ENCODE peak calls at places on chromosomes 4 and X, in ten cellular contexts. X is PC-3; T is breast epithelium; S is HAP-1; M is bronchial epithelial cell; E is heart left ventricle; F is skeletal muscle cell; K is ascending aorta; D is CD4-positive, CD25-positive, alpha-beta regulatory T cell; N is transverse colon. I is an unnamed sample.

GRCh38 chr4:106287353-106287969 is 28.5 kb downstream of the TBCK start:
- DNase-seq in E (no peak), T (no peak), X (peak), N (no peak), M (peak), D (no peak), S (no peak), F (peak), K (no peak), I (no peak)

GRCh38 chr4:184617611-184618196 is 31.5 kb downstream of the CASP3 start:
- DNase-seq in M (no peak), N (peak), K (no peak), S (no peak), X (no peak), D (no peak), T (no peak), F (no peak), E (peak), I (no peak)

GRCh38 chrX:129808829-129809745 is 29.3 kb downstream of the SASH3 start:
- DNase-seq in T (no peak), D (no peak), N (no peak), K (no peak), F (no peak), X (no peak), M (peak), E (no peak), S (no peak), I (no peak)

GRCh38 chr4:33062155-33062554 is 2342.0 kb downstream of the PCDH7 start:
- DNase-seq in E (no peak), X (no peak), K (no peak), T (no peak), N (no peak), F (no peak), D (no peak), S (no peak), M (no peak), I (no peak)

GRCh38 chr4:26083987-26084386 is 170.0 kb downstream of the SMIM20 start:
- DNase-seq in E (no peak), K (no peak), F (peak), X (peak), T (no peak), S (no peak), N (no peak), M (peak), D (no peak), I (peak)

GRCh38 chr4:72496119-72496518 is 72.9 kb downstream of the ADAMTS3 start:
- DNase-seq in M (peak), D (no peak), T (no peak), E (no peak), F (no peak), K (no peak), S (no peak), N (no peak), X (peak), I (no peak)

GRCh38 chrX:40757058-40757457 is 21.7 kb upstream of the MED14 start:
- DNase-seq in D (no peak), F (no peak), M (no peak), S (no peak), E (no peak), X (no peak), T (no peak), K (no peak), N (no peak), I (no peak)

GRCh38 chrX:94831364-94831763 is 1157.4 kb downstream of the FAM133A start:
- DNase-seq in S (peak), E (no peak), T (no peak), F (no peak), N (no peak), K (no peak), M (peak), D (no peak), X (peak), I (no peak)

GRCh38 chr4:107838138-107838618 is 13.4 kb downstream of the SGMS2 start:
- DNase-seq in S (no peak), E (no peak), M (peak), T (no peak), X (no peak), F (no peak), D (no peak), K (no peak), N (no peak), I (no peak)

GRCh38 chr4:138609943-138610350 is 367.8 kb upstream of the SLC7A11 start:
- DNase-seq in D (no peak), N (no peak), T (no peak), X (peak), S (no peak), K (no peak), M (no peak), E (no peak), F (peak), I (no peak)

GRCh38 chr4:26489101-26489669 is 1.1 kb downstream of the CCKAR start:
- DNase-seq in T (no peak), F (no peak), K (no peak), N (no peak), S (no peak), M (no peak), X (no peak), D (no peak), E (no peak), I (no peak)

GRCh38 chr4:165813606-165814005 is 59.4 kb upstream of the TLL1 start:
- DNase-seq in K (no peak), S (no peak), D (no peak), F (peak), T (no peak), E (no peak), X (no peak), N (no peak), M (peak), I (no peak)

GRCh38 chr4:10320130-10320529 is 137.1 kb downstream of the ZNF518B start:
- DNase-seq in N (no peak), D (no peak), K (no peak), S (no peak), E (no peak), M (no peak), X (no peak), T (no peak), F (no peak), I (no peak)

GRCh38 chrX:42755820-42756219 is 22.1 kb downstream of the PPP1R2C start:
- DNase-seq in D (no peak), T (peak), E (peak), X (peak), N (no peak), F (peak), K (no peak), S (no peak), M (peak), I (no peak)

GRCh38 chr4:98577956-98578355 is 80.5 kb downstream of the TSPAN5 start:
- DNase-seq in T (no peak), N (no peak), S (no peak), E (no peak), F (no peak), K (no peak), D (no peak), X (no peak), M (no peak), I (peak)
- H3K4me3 ChIP-seq in T (peak), N (no peak), S (no peak), E (no peak), F (no peak), K (no peak), D (no peak), X (no peak), M (no peak), I (no peak)

GRCh38 chrX:38970845-38971244 is 169.6 kb downstream of the MID1IP1 start:
- DNase-seq in D (no peak), T (no peak), E (no peak), N (no peak), S (no peak), K (no peak), M (no peak), X (no peak), F (no peak), I (no peak)
- H3K4me3 ChIP-seq in D (no peak), T (no peak), E (no peak), N (no peak), S (no peak), K (no peak), M (no peak), X (no peak), F (no peak), I (no peak)

GRCh38 chr4:76212851-76213414 is 691 bp downstream of the SCARB2 start:
- DNase-seq in E (no peak), F (no peak), T (no peak), K (no peak), S (peak), X (peak), M (peak), N (peak), D (peak), I (peak)

GRCh38 chr4:76213415-76214268 is at the start of gene SCARB2:
- DNase-seq in D (peak), M (peak), K (peak), S (peak), X (peak), T (peak), N (peak), E (peak), F (peak), I (peak)

GRCh38 chr4:76210502-76210901 is 3.1 kb downstream of the SCARB2 start:
- DNase-seq in K (no peak), E (no peak), D (no peak), M (no peak), F (no peak), X (no peak), S (no peak), N (no peak), T (no peak), I (no peak)

GRCh38 chr4:76212301-76212700 is 1.3 kb downstream of the SCARB2 start:
- DNase-seq in D (no peak), S (no peak), F (no peak), M (no peak), N (no peak), T (no peak), X (no peak), E (no peak), K (no peak), I (no peak)

DNA sequence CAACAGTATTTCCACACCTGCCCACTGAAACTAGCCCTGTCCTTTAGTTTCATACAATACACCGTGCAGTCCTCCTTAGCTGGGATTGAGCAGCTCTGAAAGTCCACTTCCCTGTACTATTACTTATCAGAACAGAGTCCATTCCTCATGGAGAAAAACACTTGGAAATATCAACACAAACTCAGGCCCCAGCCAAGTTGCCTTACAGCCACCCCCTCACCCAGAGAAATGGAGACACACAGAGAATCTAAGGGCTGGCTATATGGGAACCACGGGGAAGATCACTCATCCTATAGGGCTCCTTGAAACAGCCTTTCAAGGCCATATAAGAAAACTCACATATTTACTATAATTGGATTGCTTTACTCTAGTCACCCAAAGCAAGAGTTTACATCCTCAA is 1.9 kb downstream of the SCARB2 start:
- DNase-seq in S (no peak), N (no peak), D (no peak), T (no peak), E (no peak), X (no peak), M (no peak), K (no peak), F (no peak), I (no peak)
- H3K4me3 ChIP-seq in S (no peak), N (peak), D (peak), T (peak), E (peak), X (peak), M (no peak), K (peak), F (peak), I (no peak)

DNA sequence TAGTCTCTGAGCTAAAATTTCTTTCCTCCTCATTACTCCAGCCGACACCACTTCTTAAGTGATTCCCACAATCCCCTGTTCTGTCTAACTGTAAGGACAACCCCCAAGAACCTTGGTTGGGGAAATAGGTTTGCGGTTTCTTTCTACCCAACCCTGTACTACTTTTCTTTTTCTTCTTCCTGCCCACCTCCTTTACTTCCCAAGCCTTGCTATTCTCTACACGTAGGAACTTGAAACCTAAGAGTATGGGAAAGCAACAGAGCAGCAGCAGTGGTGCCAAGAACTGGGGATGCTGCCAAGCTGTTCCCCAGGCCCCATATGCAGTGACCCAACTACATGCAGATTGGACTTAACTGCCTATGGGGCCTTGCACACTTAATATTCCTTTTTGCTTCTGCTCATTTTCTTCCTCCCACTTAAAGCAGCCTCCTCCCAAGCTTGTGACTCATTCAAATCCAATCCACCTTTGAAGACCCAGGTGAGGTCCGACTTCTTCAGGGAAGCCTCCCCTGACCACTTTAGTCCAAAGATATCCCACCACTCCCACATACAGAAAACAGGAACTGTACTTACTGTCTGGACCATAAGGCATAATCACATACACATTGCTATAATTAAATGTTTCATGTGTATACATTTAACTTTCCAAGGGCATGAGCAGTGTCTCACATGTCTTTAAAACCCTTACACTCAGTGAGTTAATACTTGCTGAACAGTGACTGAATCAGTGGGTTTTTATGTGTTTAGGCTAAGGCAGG is 1.7 kb downstream of the FAM120C start:
- DNase-seq in D (no peak), K (no peak), X (peak), S (peak), E (no peak), N (no peak), F (peak), T (no peak), M (peak), I (peak)
- H3K4me3 ChIP-seq in D (peak), K (peak), X (peak), S (peak), E (peak), N (no peak), F (peak), T (peak), M (peak), I (peak)

GRCh38 chrX:97563531-97564133 is 679.9 kb downstream of the RPA4 start:
- DNase-seq in S (no peak), M (peak), N (peak), E (peak), K (no peak), X (peak), F (peak), T (no peak), D (peak), I (peak)
- H3K4me3 ChIP-seq in S (no peak), M (peak), N (peak), E (peak), K (peak), X (peak), F (peak), T (peak), D (peak), I (peak)

I was measured in SJCRH30.